ENCODE peak calls at places on chromosome 22, in seven cellular contexts. One of them, this sample, is unnamed.

GRCh38 chr22:47038206-47038835 is 275.9 kb downstream of the TBC1D22A start:
- DNase-seq in GM12865: no peak
- DNase-seq in activated T-helper 9 cell treated with anti-CD3 and anti-CD28 coated beads, Interleukin-2, amount 50 U/mL, for 16 hours: no peak
- DNase-seq in epithelial cell of proximal tubule: no peak
- DNase-seq in H4: no peak
- DNase-seq in stimulated activated CD4-positive, alpha-beta T cell treated with anti-CD3 and anti-CD28 coated beads, Interleukin-4, amount 100 ng/mL, for 1 hour: no peak
- DNase-seq in activated CD4-positive, CD25-positive, alpha-beta regulatory T cell: no peak
- DNase-seq in this sample: no peak

GRCh38 chr22:47126344-47126811 is 363.9 kb downstream of the TBC1D22A start:
- DNase-seq in GM12865: no peak
- DNase-seq in activated T-helper 9 cell treated with anti-CD3 and anti-CD28 coated beads, Interleukin-2, amount 50 U/mL, for 16 hours: no peak
- DNase-seq in epithelial cell of proximal tubule: no peak
- DNase-seq in H4: no peak
- DNase-seq in stimulated activated CD4-positive, alpha-beta T cell treated with anti-CD3 and anti-CD28 coated beads, Interleukin-4, amount 100 ng/mL, for 1 hour: no peak
- DNase-seq in activated CD4-positive, CD25-positive, alpha-beta regulatory T cell: no peak
- DNase-seq in this sample: peak

GRCh38 chr22:50732681-50733080 is 5.3 kb upstream of the ACR start:
- DNase-seq in GM12865: no peak
- DNase-seq in activated T-helper 9 cell treated with anti-CD3 and anti-CD28 coated beads, Interleukin-2, amount 50 U/mL, for 16 hours: no peak
- DNase-seq in epithelial cell of proximal tubule: no peak
- DNase-seq in H4: no peak
- DNase-seq in stimulated activated CD4-positive, alpha-beta T cell treated with anti-CD3 and anti-CD28 coated beads, Interleukin-4, amount 100 ng/mL, for 1 hour: no peak
- DNase-seq in activated CD4-positive, CD25-positive, alpha-beta regulatory T cell: no peak
- DNase-seq in this sample: no peak

GRCh38 chr22:17774928-17775675 is 833 bp upstream of the BID start:
- DNase-seq in GM12865: no peak
- DNase-seq in activated T-helper 9 cell treated with anti-CD3 and anti-CD28 coated beads, Interleukin-2, amount 50 U/mL, for 16 hours: no peak
- DNase-seq in epithelial cell of proximal tubule: no peak
- DNase-seq in H4: no peak
- DNase-seq in stimulated activated CD4-positive, alpha-beta T cell treated with anti-CD3 and anti-CD28 coated beads, Interleukin-4, amount 100 ng/mL, for 1 hour: no peak
- DNase-seq in activated CD4-positive, CD25-positive, alpha-beta regulatory T cell: no peak
- DNase-seq in this sample: no peak

GRCh38 chr22:46050916-46051614 is 74.1 kb upstream of the WNT7B start:
- DNase-seq in GM12865: no peak
- DNase-seq in activated T-helper 9 cell treated with anti-CD3 and anti-CD28 coated beads, Interleukin-2, amount 50 U/mL, for 16 hours: no peak
- DNase-seq in epithelial cell of proximal tubule: no peak
- DNase-seq in H4: no peak
- DNase-seq in stimulated activated CD4-positive, alpha-beta T cell treated with anti-CD3 and anti-CD28 coated beads, Interleukin-4, amount 100 ng/mL, for 1 hour: no peak
- DNase-seq in activated CD4-positive, CD25-positive, alpha-beta regulatory T cell: no peak
- DNase-seq in this sample: peak

GRCh38 chr22:44023404-44024287 is 456 bp upstream of the PARVB start:
- DNase-seq in GM12865: peak
- DNase-seq in activated T-helper 9 cell treated with anti-CD3 and anti-CD28 coated beads, Interleukin-2, amount 50 U/mL, for 16 hours: peak
- DNase-seq in epithelial cell of proximal tubule: no peak
- DNase-seq in H4: peak
- DNase-seq in stimulated activated CD4-positive, alpha-beta T cell treated with anti-CD3 and anti-CD28 coated beads, Interleukin-4, amount 100 ng/mL, for 1 hour: peak
- DNase-seq in activated CD4-positive, CD25-positive, alpha-beta regulatory T cell: no peak
- DNase-seq in this sample: no peak

GRCh38 chr22:49904040-49904369 is 14.2 kb downstream of the ALG12 start:
- DNase-seq in GM12865: no peak
- DNase-seq in activated T-helper 9 cell treated with anti-CD3 and anti-CD28 coated beads, Interleukin-2, amount 50 U/mL, for 16 hours: no peak
- DNase-seq in epithelial cell of proximal tubule: no peak
- DNase-seq in H4: no peak
- DNase-seq in stimulated activated CD4-positive, alpha-beta T cell treated with anti-CD3 and anti-CD28 coated beads, Interleukin-4, amount 100 ng/mL, for 1 hour: no peak
- DNase-seq in activated CD4-positive, CD25-positive, alpha-beta regulatory T cell: no peak
- DNase-seq in this sample: no peak

GRCh38 chr22:30405731-30406130 is 8.9 kb downstream of the SEC14L2 start:
- DNase-seq in GM12865: no peak
- DNase-seq in activated T-helper 9 cell treated with anti-CD3 and anti-CD28 coated beads, Interleukin-2, amount 50 U/mL, for 16 hours: no peak
- DNase-seq in epithelial cell of proximal tubule: no peak
- DNase-seq in H4: no peak
- DNase-seq in stimulated activated CD4-positive, alpha-beta T cell treated with anti-CD3 and anti-CD28 coated beads, Interleukin-4, amount 100 ng/mL, for 1 hour: no peak
- DNase-seq in activated CD4-positive, CD25-positive, alpha-beta regulatory T cell: no peak
- DNase-seq in this sample: no peak

GRCh38 chr22:44363214-44363979 is 50.6 kb upstream of the SHISAL1 start:
- DNase-seq in GM12865: no peak
- DNase-seq in activated T-helper 9 cell treated with anti-CD3 and anti-CD28 coated beads, Interleukin-2, amount 50 U/mL, for 16 hours: no peak
- DNase-seq in epithelial cell of proximal tubule: no peak
- DNase-seq in H4: peak
- DNase-seq in stimulated activated CD4-positive, alpha-beta T cell treated with anti-CD3 and anti-CD28 coated beads, Interleukin-4, amount 100 ng/mL, for 1 hour: no peak
- DNase-seq in activated CD4-positive, CD25-positive, alpha-beta regulatory T cell: no peak
- DNase-seq in this sample: peak

GRCh38 chr22:49359061-49359460 is 468.6 kb downstream of the BRD1 start:
- DNase-seq in GM12865: no peak
- DNase-seq in activated T-helper 9 cell treated with anti-CD3 and anti-CD28 coated beads, Interleukin-2, amount 50 U/mL, for 16 hours: no peak
- DNase-seq in epithelial cell of proximal tubule: no peak
- DNase-seq in H4: no peak
- DNase-seq in stimulated activated CD4-positive, alpha-beta T cell treated with anti-CD3 and anti-CD28 coated beads, Interleukin-4, amount 100 ng/mL, for 1 hour: no peak
- DNase-seq in activated CD4-positive, CD25-positive, alpha-beta regulatory T cell: no peak
- DNase-seq in this sample: no peak

GRCh38 chr22:19239464-19239863 is 52.1 kb downstream of the CLTCL1 start:
- DNase-seq in GM12865: no peak
- DNase-seq in activated T-helper 9 cell treated with anti-CD3 and anti-CD28 coated beads, Interleukin-2, amount 50 U/mL, for 16 hours: no peak
- DNase-seq in epithelial cell of proximal tubule: no peak
- DNase-seq in H4: no peak
- DNase-seq in stimulated activated CD4-positive, alpha-beta T cell treated with anti-CD3 and anti-CD28 coated beads, Interleukin-4, amount 100 ng/mL, for 1 hour: no peak
- DNase-seq in activated CD4-positive, CD25-positive, alpha-beta regulatory T cell: no peak
- DNase-seq in this sample: no peak

GRCh38 chr22:26174280-26174679 is 5.0 kb downstream of the SEZ6L start:
- DNase-seq in GM12865: no peak
- DNase-seq in activated T-helper 9 cell treated with anti-CD3 and anti-CD28 coated beads, Interleukin-2, amount 50 U/mL, for 16 hours: no peak
- DNase-seq in epithelial cell of proximal tubule: no peak
- DNase-seq in H4: no peak
- DNase-seq in stimulated activated CD4-positive, alpha-beta T cell treated with anti-CD3 and anti-CD28 coated beads, Interleukin-4, amount 100 ng/mL, for 1 hour: no peak
- DNase-seq in activated CD4-positive, CD25-positive, alpha-beta regulatory T cell: no peak
- DNase-seq in this sample: no peak